ENCODE peak calls at places on chromosomes 6 and 20, in four cellular contexts. Y is colonic mucosa, I is HAP-1, J is AG10803. T is an unnamed sample.
A peak's percentile ranks its signal among the peaks of the same experiment; 100 is the strongest.

GRCh38 chr20:41697861-41698559 is 79.8 kb upstream of the CHD6 start:
- DNase-seq in Y (peak; percentile 23), I (peak; percentile 23), J (peak; percentile 39), T (no peak)

GRCh38 chr6:148501178-148501590 is 158.5 kb downstream of the SASH1 start:
- DNase-seq in Y (peak; percentile 37), I (no peak), J (peak; percentile 100), T (no peak)

GRCh38 chr20:8996817-8997512 is 71.9 kb upstream of the PLCB4 start:
- DNase-seq in Y (no peak), I (no peak), J (no peak), T (no peak)

GRCh38 chr6:87788141-87788540 is 86.1 kb upstream of the AKIRIN2 start:
- DNase-seq in Y (no peak), I (no peak), J (no peak), T (no peak)

GRCh38 chr6:63582579-63583231 is 10.4 kb downstream of the LOC128125822 start:
- DNase-seq in Y (no peak), I (no peak), J (no peak), T (no peak)

GRCh38 chr6:98156580-98156979 is 677.8 kb upstream of the POU3F2 start:
- DNase-seq in Y (no peak), I (no peak), J (no peak), T (no peak)

GRCh38 chr6:13541496-13541895 is 32.9 kb upstream of the SIRT5 start:
- DNase-seq in Y (no peak), I (no peak), J (no peak), T (no peak)

GRCh38 chr6:50030777-50031562 is 9.2 kb upstream of the DEFB110 start:
- DNase-seq in Y (no peak), I (peak; percentile 55), J (peak; percentile 1), T (no peak)

GRCh38 chr6:154414021-154414813 is 57.6 kb upstream of the IPCEF1 start:
- DNase-seq in Y (no peak), I (no peak), J (peak; percentile 53), T (no peak)

GRCh38 chr20:23520185-23520584 is 29.3 kb downstream of the CST8 start:
- DNase-seq in Y (no peak), I (no peak), J (no peak), T (no peak)

GRCh38 chr20:37939701-37940151 is 36.8 kb downstream of the VSTM2L start:
- DNase-seq in Y (no peak), I (no peak), J (no peak), T (no peak)

GRCh38 chr20:34472246-34472925 is 43.8 kb upstream of the DYNLRB1 start:
- DNase-seq in Y (no peak), I (no peak), J (peak; percentile 67), T (no peak)

GRCh38 chr6:3072798-3073197 is 4.5 kb downstream of the RIPK1 start:
- DNase-seq in Y (no peak), I (no peak), J (no peak), T (no peak)

GRCh38 chr6:167405778-167406532 is 81.1 kb downstream of the TTLL2 start:
- DNase-seq in Y (no peak), I (no peak), J (no peak), T (no peak)

GRCh38 chr6:7914991-7915789 is 4.6 kb upstream of the TXNDC5 start:
- DNase-seq in Y (no peak), I (no peak), J (peak; percentile 98), T (no peak)

GRCh38 chr6:112337209-112337638 is 9.9 kb upstream of the RFPL4B start:
- DNase-seq in Y (peak; percentile 32), I (peak; percentile 76), J (peak; percentile 88), T (peak; percentile 76)

GRCh38 chr20:39021748-39022147 is 59.6 kb downstream of the DHX35 start:
- DNase-seq in Y (no peak), I (no peak), J (no peak), T (no peak)

GRCh38 chr6:31070711-31071197 is 41.6 kb downstream of the C6orf15 start:
- DNase-seq in Y (no peak), I (peak; percentile 78), J (peak; percentile 82), T (peak; percentile 82)

GRCh38 chr6:104716858-104717257 is 142.9 kb downstream of the HACE1 start:
- DNase-seq in Y (no peak), I (no peak), J (no peak), T (no peak)

GRCh38 chr6:38489951-38490350 is 149.8 kb downstream of the BTBD9 start:
- DNase-seq in Y (no peak), I (no peak), J (peak; percentile 87), T (no peak)

GRCh38 chr20:40470313-40471260 is 218.4 kb downstream of the MAFB start:
- DNase-seq in Y (no peak), I (no peak), J (no peak), T (peak; percentile 13)

GRCh38 chr6:148629910-148630470 is 116.8 kb upstream of the UST start:
- DNase-seq in Y (no peak), I (no peak), J (peak; percentile 66), T (no peak)

GRCh38 chr6:122491915-122492537 is 20.4 kb upstream of the SERINC1 start:
- DNase-seq in Y (peak; percentile 79), I (peak; percentile 83), J (peak; percentile 66), T (peak; percentile 71)

GRCh38 chr6:34196116-34196832 is 40.4 kb upstream of the HMGA1 start:
- DNase-seq in Y (peak; percentile 87), I (peak; percentile 87), J (peak; percentile 67), T (peak; percentile 85)

GRCh38 chr6:64580346-64580745 is 944.7 kb downstream of the PHF3 start:
- DNase-seq in Y (no peak), I (no peak), J (no peak), T (no peak)

GRCh38 chr6:53441761-53442160 is 93.0 kb upstream of the ELOVL5 start:
- DNase-seq in Y (no peak), I (no peak), J (peak; percentile 51), T (no peak)

GRCh38 chr6:139536751-139537617 is 162.5 kb upstream of the CITED2 start:
- DNase-seq in Y (peak; percentile 51), I (no peak), J (no peak), T (no peak)

GRCh38 chr6:22756365-22756764 is 187.0 kb downstream of the HDGFL1 start:
- DNase-seq in Y (no peak), I (no peak), J (peak; percentile 60), T (no peak)

GRCh38 chr20:2066461-2067122 is 35.0 kb upstream of the STK35 start:
- DNase-seq in Y (no peak), I (no peak), J (no peak), T (no peak)

GRCh38 chr20:11754451-11754850 is 163.2 kb upstream of the BTBD3 start:
- DNase-seq in Y (no peak), I (no peak), J (no peak), T (no peak)

GRCh38 chr6:83226517-83226916 is 33.4 kb downstream of the RWDD2A start:
- DNase-seq in Y (no peak), I (no peak), J (no peak), T (no peak)

GRCh38 chr20:57507477-57507876 is 17.5 kb downstream of the CTCFL start:
- DNase-seq in Y (no peak), I (no peak), J (peak; percentile 13), T (no peak)

GRCh38 chr6:548517-548916 is 108.4 kb downstream of the HUS1B start:
- DNase-seq in Y (no peak), I (no peak), J (no peak), T (no peak)

GRCh38 chr6:30074331-30075093 is 1.1 kb downstream of the RNF39 start:
- DNase-seq in Y (peak; percentile 42), I (peak; percentile 51), J (no peak), T (no peak)

GRCh38 chr6:159943101-159943632 is 25.7 kb upstream of the IGF2R start:
- DNase-seq in Y (no peak), I (no peak), J (peak; percentile 75), T (no peak)

GRCh38 chr20:37295001-37295400 is 5.5 kb downstream of the MANBAL start:
- DNase-seq in Y (no peak), I (no peak), J (peak; percentile 97), T (no peak)

GRCh38 chr6:107867302-107867615 is 43.1 kb upstream of the SCML4 start:
- DNase-seq in Y (no peak), I (no peak), J (no peak), T (no peak)

GRCh38 chr6:18186033-18186432 is 30.8 kb downstream of the KDM1B start:
- DNase-seq in Y (no peak), I (no peak), J (no peak), T (no peak)

DNA sequence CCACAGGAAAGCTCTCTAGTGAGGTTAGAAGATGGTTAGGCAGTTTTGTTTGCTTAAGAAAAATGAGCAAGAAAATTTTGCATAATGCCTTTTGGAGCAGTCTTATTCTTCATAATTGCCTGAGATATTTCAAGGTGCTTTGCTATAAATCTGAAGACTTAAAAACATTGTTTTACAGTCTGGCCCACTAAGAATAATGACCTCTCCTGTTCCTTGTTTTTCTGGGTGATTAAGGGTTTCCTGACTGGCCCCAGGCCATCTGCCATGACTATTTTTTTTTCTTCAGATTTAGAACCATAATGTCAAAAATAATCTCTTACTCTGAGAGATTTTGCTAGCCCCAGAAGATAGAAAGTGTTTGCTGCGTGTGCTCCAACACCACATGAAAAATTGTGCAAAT is 72.3 kb upstream of the CENPW start:
- DNase-seq in Y (no peak), I (no peak), J (no peak), T (no peak)
- H3K4me3 ChIP-seq in Y (no peak overlapping the region), I (no peak overlapping the region), J (no peak overlapping the region), T (no peak overlapping the region)

GRCh38 chr6:35668096-35668495 is 20.6 kb downstream of the FKBP5 start:
- DNase-seq in Y (no peak), I (no peak), J (no peak), T (no peak)
- H3K4me3 ChIP-seq in Y (no peak overlapping the region), I (no peak overlapping the region), J (peak overlapping the region; percentile 6), T (no peak overlapping the region)

GRCh38 chr6:150878347-150879213 is 13.1 kb downstream of the MTHFD1L start:
- DNase-seq in Y (no peak), I (no peak), J (no peak), T (no peak)

GRCh38 chr6:150877928-150878327 is 12.4 kb downstream of the MTHFD1L start:
- DNase-seq in Y (peak; percentile 81), I (no peak), J (no peak), T (no peak)

GRCh38 chr6:150880336-150880735 is 14.8 kb downstream of the MTHFD1L start:
- DNase-seq in Y (no peak), I (no peak), J (no peak), T (no peak)

GRCh38 chr6:150883521-150883920 is 18.0 kb downstream of the MTHFD1L start:
- DNase-seq in Y (no peak), I (no peak), J (no peak), T (no peak)

GRCh38 chr6:150881911-150882481 is 16.5 kb downstream of the MTHFD1L start:
- DNase-seq in Y (no peak), I (peak; percentile 86), J (peak; percentile 97), T (no peak)
- H3K4me3 ChIP-seq in Y (no peak overlapping the region), I (no peak overlapping the region), J (no peak overlapping the region), T (no peak overlapping the region)

GRCh38 chr20:19936801-19937583 is 80.2 kb upstream of the NAA20 start:
- DNase-seq in Y (no peak), I (no peak), J (no peak), T (no peak)

GRCh38 chr20:19932170-19932667 is 84.9 kb upstream of the NAA20 start:
- DNase-seq in Y (no peak), I (no peak), J (peak; percentile 96), T (no peak)

GRCh38 chr20:19937651-19938420 is 79.3 kb upstream of the NAA20 start:
- DNase-seq in Y (no peak), I (no peak), J (no peak), T (no peak)

GRCh38 chr20:19935842-19936241 is 81.3 kb upstream of the NAA20 start:
- DNase-seq in Y (peak; percentile 82), I (no peak), J (peak; percentile 65), T (no peak)

GRCh38 chr20:19934792-19935491 is 82.2 kb upstream of the NAA20 start:
- DNase-seq in Y (peak; percentile 89), I (peak; percentile 34), J (no peak), T (no peak)
- H3K4me3 ChIP-seq in Y (peak overlapping the region; percentile 22), I (no peak overlapping the region), J (no peak overlapping the region), T (peak overlapping the region; percentile 38)

T was measured in dorsolateral prefrontal cortex.